ENCODE peak calls at places on chromosomes 13 and 19, in eight cellular contexts. U is breast epithelium, Y is mucosa of descending colon, X is choroid plexus epithelial cell, S is neural crest cell, B is uterus, P is upper lobe of right lung, Q is heart right ventricle. W is an unnamed sample.

GRCh38 chr19:53877361-53877766 is 4.6 kb upstream of the PRKCG start:
- DNase-seq in Q (no peak), X (no peak), B (no peak), Y (no peak), S (no peak), P (no peak), U (no peak), W (no peak)

GRCh38 chr19:47512183-47512947 is 2.5 kb downstream of the NAPA start:
- DNase-seq in B (no peak), X (peak), S (no peak), Q (no peak), P (no peak), Y (no peak), U (peak), W (no peak)

GRCh38 chr19:6731822-6732221 is 5.6 kb downstream of the GPR108 start:
- DNase-seq in Q (no peak), X (no peak), P (no peak), U (no peak), S (no peak), B (no peak), Y (peak), W (no peak)

GRCh38 chr19:46607441-46607841 is 6.3 kb downstream of the CALM3 start:
- DNase-seq in Q (no peak), Y (no peak), U (no peak), B (no peak), X (no peak), S (no peak), P (peak), W (no peak)

GRCh38 chr13:65932587-65933239 is 1297.4 kb downstream of the PCDH9 start:
- DNase-seq in P (no peak), U (no peak), B (no peak), Q (no peak), X (no peak), Y (no peak), S (no peak), W (no peak)

GRCh38 chr19:19214892-19215291 is 3.1 kb downstream of the NCAN start:
- DNase-seq in P (no peak), U (no peak), B (no peak), S (peak), Q (peak), X (peak), Y (no peak), W (no peak)

GRCh38 chr19:16370671-16371391 is 46.2 kb downstream of the KLF2 start:
- DNase-seq in X (no peak), S (no peak), Y (peak), B (no peak), U (no peak), P (peak), Q (no peak), W (no peak)

GRCh38 chr13:108663710-108664109 is 34.3 kb downstream of the MYO16 start:
- DNase-seq in U (no peak), Y (no peak), S (no peak), Q (no peak), X (no peak), B (no peak), P (no peak), W (no peak)

GRCh38 chr13:80329250-80329649 is 11.7 kb downstream of the SPRY2 start:
- DNase-seq in X (no peak), Y (no peak), P (no peak), U (no peak), Q (no peak), B (no peak), S (no peak), W (no peak)

GRCh38 chr19:42606660-42607351 is 12.1 kb upstream of the CEACAM8 start:
- DNase-seq in P (peak), S (peak), X (peak), U (peak), Q (no peak), Y (peak), B (no peak), W (peak)

GRCh38 chr13:76820759-76821158 is 65.4 kb downstream of the KCTD12 start:
- DNase-seq in Y (no peak), S (no peak), U (peak), X (peak), P (no peak), Q (peak), B (peak), W (no peak)

GRCh38 chr13:69912576-69913074 is 195.0 kb upstream of the ATXN8OS start:
- DNase-seq in U (no peak), Y (no peak), X (no peak), S (no peak), Q (no peak), P (no peak), B (no peak), W (no peak)

GRCh38 chr13:30002577-30002976 is 152.2 kb upstream of the UBL3 start:
- DNase-seq in Y (no peak), X (peak), Q (no peak), B (no peak), U (no peak), P (no peak), S (no peak), W (no peak)

GRCh38 chr19:679418-680286 is 3.5 kb downstream of the FSTL3 start:
- DNase-seq in X (peak), U (no peak), S (peak), Y (peak), P (peak), B (peak), Q (peak), W (peak)

GRCh38 chr13:91311491-91311890 is 36.0 kb upstream of the MIR17HG start:
- DNase-seq in B (no peak), Y (no peak), P (no peak), X (no peak), S (no peak), Q (no peak), U (no peak), W (no peak)

GRCh38 chr19:3324405-3324856 is 42.0 kb upstream of the NFIC start:
- DNase-seq in Y (no peak), B (no peak), U (no peak), S (peak), X (no peak), P (peak), Q (no peak), W (peak)

GRCh38 chr13:113907637-113908617 is 44.1 kb upstream of the GAS6 start:
- DNase-seq in B (peak), X (peak), S (no peak), Y (no peak), P (no peak), U (peak), Q (no peak), W (no peak)

GRCh38 chr13:63449549-63449948 is 2033.9 kb upstream of the PCDH20 start:
- DNase-seq in X (no peak), U (no peak), B (no peak), S (no peak), Q (no peak), Y (no peak), P (no peak), W (no peak)

GRCh38 chr13:71786815-71787214 is 80.2 kb downstream of the DACH1 start:
- DNase-seq in B (no peak), P (no peak), U (no peak), Q (no peak), Y (no peak), X (no peak), S (no peak), W (no peak)

GRCh38 chr13:73936001-73936400 is 198.2 kb downstream of the KLF12 start:
- DNase-seq in B (no peak), Y (no peak), S (no peak), U (no peak), Q (no peak), X (no peak), P (no peak), W (no peak)

GRCh38 chr13:53694814-53695533 is 666.4 kb downstream of the OLFM4 start:
- DNase-seq in Q (no peak), B (no peak), Y (no peak), U (no peak), X (no peak), S (no peak), P (no peak), W (no peak)

GRCh38 chr19:771332-771785 is 20.4 kb downstream of the MISP start:
- DNase-seq in B (no peak), S (peak), X (peak), U (no peak), P (no peak), Q (no peak), Y (no peak), W (peak)

GRCh38 chr19:6501740-6502648 is at the start of gene TUBB4A:
- DNase-seq in Y (peak), X (no peak), U (no peak), Q (peak), B (no peak), P (no peak), S (peak), W (peak)

GRCh38 chr13:29532821-29533220 is 62.7 kb downstream of the SLC7A1 start:
- DNase-seq in B (no peak), S (no peak), Q (no peak), U (peak), P (no peak), Y (no peak), X (no peak), W (no peak)

GRCh38 chr19:17778621-17779280 is 16.2 kb upstream of the B3GNT3 start:
- DNase-seq in Q (no peak), X (no peak), Y (no peak), P (peak), S (no peak), U (no peak), B (no peak), W (no peak)

GRCh38 chr13:79128158-79128557 is 277.9 kb downstream of the RBM26 start:
- DNase-seq in X (peak), U (no peak), S (no peak), B (no peak), P (no peak), Y (no peak), Q (no peak), W (no peak)

GRCh38 chr19:48468806-48469055 is 438 bp upstream of the CYTH2 start:
- DNase-seq in Q (no peak), U (no peak), X (no peak), S (no peak), P (no peak), Y (no peak), B (no peak), W (peak)

GRCh38 chr19:14661372-14661924 is 13.2 kb downstream of the ADGRE3 start:
- DNase-seq in S (no peak), Q (no peak), P (no peak), U (no peak), B (no peak), Y (no peak), X (no peak), W (no peak)

GRCh38 chr13:98184796-98185195 is 7.7 kb upstream of the RNF113B start:
- DNase-seq in X (peak), Y (no peak), S (no peak), B (no peak), Q (no peak), P (no peak), U (no peak), W (no peak)

GRCh38 chr19:49809987-49810389 is 3.1 kb downstream of the FUZ start:
- DNase-seq in P (no peak), S (no peak), Y (no peak), X (no peak), Q (no peak), U (no peak), B (no peak), W (no peak)

GRCh38 chr19:14146789-14147216 is 10.4 kb upstream of the ASF1B start:
- DNase-seq in Y (no peak), U (peak), Q (no peak), X (peak), P (no peak), S (no peak), B (peak), W (no peak)

GRCh38 chr13:49066856-49067255 is 91.1 kb downstream of the FNDC3A start:
- DNase-seq in X (no peak), Q (no peak), S (no peak), P (no peak), U (no peak), B (no peak), Y (no peak), W (no peak)

GRCh38 chr13:40125336-40125735 is 469.9 kb downstream of the COG6 start:
- DNase-seq in Q (no peak), X (no peak), S (no peak), P (no peak), B (no peak), U (no peak), Y (no peak), W (no peak)

GRCh38 chr13:50379584-50379983 is 364.3 kb downstream of the KCNRG start:
- DNase-seq in X (no peak), B (no peak), P (no peak), Q (no peak), U (no peak), Y (no peak), S (no peak), W (no peak)

GRCh38 chr19:51272183-51272817 is 21.4 kb downstream of the SIGLECL1 start:
- DNase-seq in Q (no peak), S (no peak), B (no peak), Y (no peak), P (no peak), U (no peak), X (no peak), W (no peak)

GRCh38 chr13:46211116-46211515 is 612 bp upstream of the LRRC63 start:
- DNase-seq in X (no peak), P (no peak), Y (no peak), U (no peak), S (no peak), B (no peak), Q (no peak), W (no peak)

GRCh38 chr13:28027070-28027469 is 38.6 kb upstream of the URAD start:
- DNase-seq in P (no peak), X (no peak), Y (no peak), Q (no peak), B (no peak), U (no peak), S (no peak), W (no peak)

GRCh38 chr13:52743988-52744387 is 4.4 kb upstream of the CNMD start:
- DNase-seq in S (no peak), X (peak), U (no peak), Y (no peak), P (no peak), B (no peak), Q (no peak), W (no peak)

GRCh38 chr13:36839981-36840380 is 21.0 kb downstream of the RFXAP start:
- DNase-seq in Y (no peak), P (no peak), U (no peak), X (no peak), Q (no peak), B (no peak), S (no peak), W (peak)

GRCh38 chr13:36837354-36838092 is 18.5 kb downstream of the RFXAP start:
- DNase-seq in B (no peak), P (no peak), S (no peak), Q (peak), X (no peak), U (no peak), Y (no peak), W (no peak)

GRCh38 chr13:36840718-36841250 is 21.8 kb downstream of the RFXAP start:
- DNase-seq in S (no peak), B (no peak), X (no peak), Y (no peak), Q (no peak), U (no peak), P (no peak), W (no peak)

GRCh38 chr13:36839281-36839680 is 20.3 kb downstream of the RFXAP start:
- DNase-seq in U (no peak), S (no peak), B (no peak), Q (no peak), Y (no peak), X (peak), P (no peak), W (no peak)

DNA sequence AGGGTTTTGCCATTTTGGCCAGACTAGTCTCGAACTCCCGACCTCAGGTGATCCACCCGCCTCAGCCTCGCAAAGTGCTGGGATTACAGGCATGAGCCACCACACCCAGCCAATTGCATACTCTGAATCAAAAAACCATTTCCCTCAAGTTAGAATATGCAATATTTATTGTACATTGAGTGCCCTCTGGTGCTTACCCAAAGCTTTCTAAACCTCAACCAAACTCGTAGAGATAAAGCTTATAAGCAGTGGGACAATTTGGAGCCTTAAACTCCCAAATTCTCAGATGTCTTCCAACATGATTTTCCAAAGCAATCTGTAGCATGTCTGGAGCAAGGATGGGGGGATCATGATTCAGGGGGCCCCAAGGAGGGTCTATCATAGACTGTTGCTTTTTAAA is 22.4 kb downstream of the RFXAP start:
- DNase-seq in S (no peak), B (no peak), Y (no peak), P (no peak), U (no peak), Q (no peak), X (peak), W (no peak)
- TF ChIP-seq CTCF in S (no peak), B (no peak), Y (no peak), P (no peak), U (no peak), Q (no peak), X (peak), W (no peak)

GRCh38 chr13:103394670-103395069 is 328.5 kb upstream of the SLC10A2 start:
- DNase-seq in Q (no peak), S (no peak), X (no peak), B (no peak), U (no peak), P (no peak), Y (no peak), W (no peak)

GRCh38 chr13:103386341-103386740 is 320.1 kb upstream of the SLC10A2 start:
- DNase-seq in Q (peak), P (no peak), X (peak), B (no peak), U (no peak), S (no peak), Y (no peak), W (no peak)

DNA sequence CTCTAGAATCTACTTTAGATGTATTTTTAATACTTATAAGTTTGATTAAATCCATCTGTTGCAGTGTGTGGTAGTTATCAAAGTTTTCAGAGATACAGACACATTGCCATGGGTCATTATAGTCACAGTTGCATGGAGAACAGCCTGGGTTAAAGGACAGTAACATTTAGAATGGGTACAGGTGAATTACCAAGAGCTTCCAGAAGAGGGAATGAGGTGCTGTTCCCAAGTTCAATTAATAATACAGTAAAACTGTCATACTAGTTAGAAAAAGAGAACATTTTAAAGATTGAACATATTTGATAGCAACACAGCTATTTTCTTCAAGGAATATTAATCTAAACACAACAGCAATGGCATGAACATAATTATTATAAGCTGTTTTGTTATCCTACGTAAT is 322.6 kb upstream of the SLC10A2 start:
- DNase-seq in U (no peak), Q (no peak), B (no peak), S (no peak), Y (no peak), P (no peak), X (no peak), W (no peak)
- TF ChIP-seq CTCF in U (no peak), Q (no peak), B (no peak), S (peak), Y (no peak), P (no peak), X (no peak), W (peak)

DNA sequence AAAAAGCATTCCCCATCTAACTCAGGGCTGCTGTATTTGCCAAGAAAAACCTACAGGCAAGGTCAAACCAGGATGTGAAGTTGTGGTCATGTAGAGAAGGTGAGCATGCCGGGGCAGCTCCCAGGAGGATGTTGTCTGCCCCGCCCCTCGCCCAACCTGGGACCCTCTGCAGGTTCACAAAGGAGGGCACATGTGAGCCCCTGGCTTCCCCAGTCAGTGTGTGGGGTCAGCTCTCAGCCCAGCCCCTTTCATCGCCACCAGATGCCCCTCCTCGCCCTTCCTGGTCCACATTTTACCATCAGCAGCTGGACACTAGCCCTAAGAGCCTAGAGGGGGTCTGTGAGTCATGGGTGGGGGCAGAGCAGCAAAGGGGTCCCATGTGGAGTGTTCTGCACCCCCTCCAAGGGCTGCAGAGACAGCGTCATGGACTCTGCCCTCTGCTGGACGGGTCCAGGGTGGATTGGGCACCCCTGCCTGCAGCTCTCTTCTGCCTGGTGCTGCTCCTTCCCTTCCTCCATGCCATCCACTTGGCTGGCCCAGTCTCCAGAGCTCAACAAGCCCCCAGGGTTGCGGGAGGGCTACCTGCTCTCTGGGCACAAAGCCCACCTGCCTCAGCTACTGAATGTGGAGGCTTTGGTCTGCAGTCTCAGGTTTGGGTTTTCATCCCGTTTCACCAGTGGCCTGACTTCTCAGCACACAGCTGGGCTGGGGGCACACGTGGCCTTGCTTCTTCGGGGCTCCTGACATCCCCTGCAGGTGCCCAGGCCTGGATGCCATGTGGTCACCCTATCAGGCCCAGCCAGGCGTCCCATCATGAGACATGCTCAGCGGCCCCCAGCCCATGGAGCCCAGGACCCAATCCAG is 3.7 kb downstream of the PLEKHF1 start:
- DNase-seq in B (no peak), P (peak), Q (no peak), X (no peak), Y (no peak), S (no peak), U (no peak), W (no peak)
- TF ChIP-seq CTCF in B (no peak), P (peak), Q (peak), X (peak), Y (no peak), S (no peak), U (no peak), W (peak)

GRCh38 chr19:11227201-11227886 is 12.1 kb upstream of the ANGPTL8 start:
- DNase-seq in S (no peak), X (peak), Y (no peak), Q (no peak), B (no peak), P (no peak), U (no peak), W (peak)
- TF ChIP-seq CTCF in S (no peak), X (peak), Y (no peak), Q (no peak), B (no peak), P (no peak), U (no peak), W (peak)

DNA sequence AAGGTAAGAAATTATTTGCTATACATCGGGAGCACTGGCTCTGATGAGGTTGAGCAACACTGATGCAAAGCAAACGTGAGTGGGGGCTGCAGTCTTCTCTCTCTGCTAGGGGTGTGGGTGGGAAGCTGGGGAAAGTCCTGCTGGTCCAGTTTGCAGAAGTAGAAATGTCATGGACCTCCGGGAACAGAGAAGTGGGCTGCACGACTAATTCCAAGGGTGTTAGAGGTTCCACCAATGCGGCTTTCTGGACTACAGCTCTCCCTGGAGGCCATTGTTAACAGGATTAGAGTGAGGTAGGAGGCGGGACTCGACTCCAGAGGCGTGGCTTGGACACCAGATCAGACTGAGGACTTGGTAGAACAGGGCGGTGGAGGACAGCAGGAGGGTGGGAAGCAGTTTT is 5.7 kb upstream of the FBXO27 start:
- DNase-seq in S (peak), P (peak), U (peak), Q (no peak), B (peak), X (peak), Y (no peak), W (peak)
- TF ChIP-seq CTCF in S (no peak), P (peak), U (no peak), Q (no peak), B (no peak), X (peak), Y (no peak), W (no peak)